ENCODE peak calls at places on chromosome 13, in eight cellular contexts. S is stimulated activated CD8-positive, alpha-beta memory T cell treated with anti-CD3 and anti-CD28 coated beads, Interleukin-15, amount 100 ng/mL, for 24 hours; Y is AG09309; C is CD14-positive monocyte; H is amniotic stem cell; R is progenitor cell of endocrine pancreas; E is astrocyte of the spinal cord; G is lower leg skin. K is an unnamed sample.

GRCh38 chr13:90302113-90302512 is 1045.4 kb upstream of the MIR17HG start:
- DNase-seq in S (no peak), H (no peak), Y (peak; percentile 29), E (peak; percentile 64), C (no peak), R (no peak), G (no peak), K (no peak)

GRCh38 chr13:34162545-34162936 is 344.6 kb downstream of the RFC3 start:
- DNase-seq in S (no peak), E (peak; percentile 80), Y (peak; percentile 34), R (no peak), H (no peak), G (no peak), C (no peak), K (no peak)

GRCh38 chr13:53123536-53123935 is 94.9 kb downstream of the OLFM4 start:
- DNase-seq in G (no peak), S (no peak), Y (no peak), H (no peak), R (no peak), E (no peak), C (no peak), K (no peak)

GRCh38 chr13:43127103-43127817 is 103.9 kb downstream of the DNAJC15 start:
- DNase-seq in C (no peak), S (no peak), E (no peak), G (no peak), H (no peak), R (no peak), Y (no peak), K (no peak)

GRCh38 chr13:49444517-49445395 is 682 bp downstream of the SETDB2 start:
- DNase-seq in H (no peak), C (peak; percentile 82), R (no peak), E (peak; percentile 57), G (no peak), S (no peak), Y (no peak), K (no peak)

GRCh38 chr13:97141564-97142005 is 80.5 kb upstream of the MBNL2 start:
- DNase-seq in Y (peak; percentile 38), S (no peak), G (no peak), C (no peak), E (peak; percentile 87), H (peak; percentile 70), R (peak; percentile 17), K (peak; percentile 72)

GRCh38 chr13:94950303-94950702 is 238.0 kb upstream of the SOX21 start:
- DNase-seq in E (no peak), S (no peak), R (no peak), Y (no peak), C (no peak), H (no peak), G (no peak), K (no peak)

GRCh38 chr13:113117335-113117872 is 5.2 kb upstream of the F10 start:
- DNase-seq in S (no peak), E (no peak), R (peak; percentile 5), C (no peak), G (peak; percentile 74), Y (no peak), H (no peak), K (no peak)

GRCh38 chr13:32316030-32316344 is 679 bp downstream of the BRCA2 start:
- DNase-seq in E (no peak), S (no peak), C (no peak), R (no peak), G (no peak), Y (no peak), H (peak; percentile 77), K (no peak)

GRCh38 chr13:30895773-30896172 is 10.3 kb upstream of the MEDAG start:
- DNase-seq in H (peak; percentile 47), G (peak; percentile 91), Y (peak; percentile 74), R (no peak), C (no peak), E (peak; percentile 87), S (no peak), K (no peak)

GRCh38 chr13:23889598-23890224 is 511 bp upstream of the MIPEP start:
- DNase-seq in Y (no peak), S (no peak), E (no peak), G (no peak), R (no peak), H (no peak), C (no peak), K (no peak)

GRCh38 chr13:94696171-94696570 is 16.2 kb downstream of the SOX21 start:
- DNase-seq in Y (no peak), H (no peak), E (no peak), S (no peak), R (no peak), C (no peak), G (no peak), K (no peak)

GRCh38 chr13:110116072-110116487 is 190.9 kb downstream of the COL4A1 start:
- DNase-seq in G (peak; percentile 90), E (peak; percentile 49), S (peak; percentile 33), C (no peak), Y (no peak), R (peak; percentile 65), H (no peak), K (no peak)

GRCh38 chr13:39941236-39941635 is 285.8 kb downstream of the COG6 start:
- DNase-seq in H (no peak), Y (no peak), S (no peak), E (no peak), R (no peak), C (no peak), G (no peak), K (no peak)

GRCh38 chr13:106786006-106786579 is 218.2 kb upstream of the ARGLU1 start:
- DNase-seq in E (no peak), Y (no peak), S (no peak), C (no peak), H (no peak), R (no peak), G (no peak), K (no peak)

GRCh38 chr13:50403311-50403710 is 388.1 kb downstream of the KCNRG start:
- DNase-seq in H (no peak), E (no peak), Y (no peak), G (no peak), R (no peak), S (no peak), C (no peak), K (no peak)

K was measured in smooth muscle cell of the brain vasculature.